ENCODE peak calls at places on chromosomes 12 and 14, in five cellular contexts. I, C, U, D and S are unnamed samples.

GRCh38 chr12:112125250-112125999 is at the start of gene TRAFD1:
- DNase-seq in I (peak; percentile 98), D (peak; percentile 99), C (peak; percentile 97), U (peak; percentile 99), S (peak; percentile 100)

GRCh38 chr12:46386360-46386867 is 13.8 kb upstream of the SLC38A2 start:
- DNase-seq in I (no peak), D (no peak), C (no peak), U (no peak), S (no peak)

GRCh38 chr12:99706736-99707473 is 59.4 kb downstream of the GARIN6 start:
- DNase-seq in U (no peak), D (no peak), I (no peak), C (no peak), S (peak; percentile 22)

GRCh38 chr12:29158364-29158763 is 9.3 kb downstream of the FAR2 start:
- DNase-seq in C (no peak), D (no peak), I (no peak), U (no peak), S (no peak)

GRCh38 chr12:39638840-39639239 is 19.2 kb upstream of the ABCD2 start:
- DNase-seq in C (no peak), D (no peak), U (no peak), I (no peak), S (no peak)

GRCh38 chr12:132610051-132610759 is at the start of gene LRCOL1:
- DNase-seq in I (no peak), D (no peak), U (no peak), C (no peak), S (no peak)

GRCh38 chr14:31161274-31161673 is 46.3 kb downstream of the HECTD1 start:
- DNase-seq in I (no peak), D (no peak), U (no peak), C (no peak), S (no peak)

GRCh38 chr12:49583361-49584094 is 15.6 kb upstream of the MCRS1 start:
- DNase-seq in D (no peak), I (no peak), U (no peak), C (no peak), S (no peak)

GRCh38 chr12:6135071-6135470 is 10.6 kb upstream of the VWF start:
- DNase-seq in D (no peak), I (no peak), U (no peak), C (no peak), S (no peak)

GRCh38 chr14:67961676-67962075 is 142.1 kb downstream of the RAD51B start:
- DNase-seq in I (no peak), C (no peak), U (no peak), D (no peak), S (no peak)

GRCh38 chr14:96195441-96196081 is 9.1 kb upstream of the BDKRB2 start:
- DNase-seq in I (no peak), D (no peak), U (no peak), C (no peak), S (peak; percentile 65)

GRCh38 chr12:29794869-29795268 is 11.1 kb upstream of the TMTC1 start:
- DNase-seq in U (no peak), D (no peak), I (no peak), C (no peak), S (no peak)

GRCh38 chr14:75832621-75833297 is 149.0 kb downstream of the TGFB3 start:
- DNase-seq in D (no peak), I (no peak), U (no peak), C (no peak), S (no peak)

GRCh38 chr12:24928131-24928530 is 20.8 kb downstream of the BCAT1 start:
- DNase-seq in U (no peak), C (no peak), I (no peak), D (no peak), S (no peak)

GRCh38 chr14:51006781-51007211 is 62.5 kb upstream of the PYGL start:
- DNase-seq in C (peak; percentile 46), D (no peak), I (no peak), U (peak; percentile 48), S (no peak)

GRCh38 chr12:51082561-51083139 is 746 bp downstream of the CSRNP2 start:
- DNase-seq in D (no peak), I (no peak), U (peak; percentile 54), C (no peak), S (peak; percentile 18)

GRCh38 chr12:6393109-6393508 is 9.1 kb downstream of the LTBR start:
- DNase-seq in C (no peak), I (no peak), U (no peak), D (no peak), S (no peak)

GRCh38 chr14:76686646-76687045 is 74.6 kb upstream of the VASH1 start:
- DNase-seq in C (no peak), U (no peak), I (no peak), D (no peak), S (no peak)

GRCh38 chr12:121801601-121802484 is 2.0 kb upstream of the SETD1B start:
- DNase-seq in U (no peak), I (no peak), C (no peak), D (no peak), S (no peak)

GRCh38 chr14:94598816-94599655 is 13.2 kb upstream of the SERPINA3 start:
- DNase-seq in U (peak; percentile 83), I (no peak), D (no peak), C (peak; percentile 49), S (peak; percentile 86)

GRCh38 chr12:16347391-16348298 is at the start of gene MGST1:
- DNase-seq in D (no peak), C (peak; percentile 16), I (no peak), U (no peak), S (peak; percentile 87)

GRCh38 chr12:18998343-18999270 is 130.9 kb upstream of the PLEKHA5 start:
- DNase-seq in D (no peak), I (no peak), C (no peak), U (peak; percentile 9), S (no peak)

GRCh38 chr12:27802511-27802910 is 22.5 kb upstream of the MANSC4 start:
- DNase-seq in U (no peak), D (no peak), I (no peak), C (no peak), S (no peak)

GRCh38 chr12:31900271-31900670 is 58.9 kb upstream of the RESF1 start:
- DNase-seq in I (no peak), D (no peak), U (no peak), C (no peak), S (no peak)

GRCh38 chr12:45547822-45548221 is 181.7 kb upstream of the ARID2 start:
- DNase-seq in C (no peak), I (no peak), D (no peak), U (no peak), S (no peak)

GRCh38 chr12:49288922-49289555 is 5.9 kb upstream of the PRPH start:
- DNase-seq in C (no peak), D (no peak), U (no peak), I (no peak), S (no peak)